ENCODE peak calls at places on chromosomes 13 and 19, in five cellular contexts. Y is prostate gland, A is bronchial epithelial cell, T is A549, X is psoas muscle. N is an unnamed sample.

GRCh38 chr19:49502866-49503581 is 6.8 kb downstream of the RPS11 start:
- DNase-seq in Y (no peak), A (peak; percentile 59), T (peak; percentile 69), X (no peak), N (peak; percentile 95)

GRCh38 chr19:58033741-58034475 is at the start of gene ZSCAN1:
- DNase-seq in Y (peak; percentile 89), A (peak; percentile 22), T (no peak), X (peak; percentile 72), N (peak; percentile 49)

GRCh38 chr13:26074706-26075105 is 22.9 kb upstream of the SHISA2 start:
- DNase-seq in Y (no peak), A (no peak), T (no peak), X (no peak), N (peak; percentile 33)

GRCh38 chr19:43430142-43430710 is 15.5 kb downstream of the TEX101 start:
- DNase-seq in Y (no peak), A (no peak), T (no peak), X (no peak), N (no peak)

GRCh38 chr19:5076440-5077208 is 107.7 kb downstream of the KDM4B start:
- DNase-seq in Y (no peak), A (no peak), T (no peak), X (peak; percentile 44), N (no peak)

GRCh38 chr19:38442736-38443135 is 9.2 kb downstream of the RYR1 start:
- DNase-seq in Y (no peak), A (no peak), T (no peak), X (no peak), N (no peak)

GRCh38 chr19:45423033-45423588 is 606 bp downstream of the ERCC1 start:
- DNase-seq in Y (no peak), A (no peak), T (peak; percentile 7), X (no peak), N (no peak)

GRCh38 chr19:23436318-23436717 is 41.0 kb upstream of the ZNF91 start:
- DNase-seq in Y (no peak), A (no peak), T (no peak), X (no peak), N (no peak)

GRCh38 chr19:39325778-39326680 is 5.4 kb upstream of the LRFN1 start:
- DNase-seq in Y (no peak), A (no peak), T (peak; percentile 85), X (no peak), N (peak; percentile 24)

DNA sequence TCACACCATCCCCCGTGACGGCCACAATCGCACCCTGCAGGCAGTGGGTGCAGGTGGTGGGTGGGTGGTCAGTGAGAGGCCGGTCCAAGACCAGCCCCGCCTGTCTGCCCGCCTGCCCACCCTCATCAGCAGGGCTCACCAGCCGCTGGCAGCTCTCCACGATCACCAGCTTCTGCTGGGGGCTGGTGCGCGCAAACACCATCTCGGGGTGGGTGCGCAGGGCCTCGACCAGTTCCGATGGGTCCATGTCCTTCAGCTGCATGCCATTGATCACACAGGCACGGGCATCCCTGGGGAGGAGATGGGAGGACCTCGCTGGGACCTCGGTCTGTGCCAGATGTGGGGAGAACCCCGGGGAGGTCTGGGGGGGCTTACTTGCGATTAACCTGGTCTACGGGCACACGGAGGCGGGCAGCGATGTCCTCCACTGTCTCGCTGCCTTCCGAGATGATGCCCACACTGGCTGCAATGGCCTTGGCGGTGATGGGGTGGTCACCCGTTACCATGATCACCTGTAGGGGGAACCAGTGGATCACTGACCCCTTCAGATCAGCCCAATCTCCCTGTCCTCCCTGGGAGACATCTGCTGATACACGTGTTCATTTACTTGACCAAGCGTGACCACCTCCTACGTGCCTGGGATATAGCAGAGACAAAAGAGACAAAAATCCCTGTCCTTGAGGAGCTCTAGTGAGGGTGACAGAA is 8.0 kb downstream of the ATP4A start:
- DNase-seq in Y (no peak), A (no peak), T (peak; percentile 95), X (no peak), N (peak; percentile 36)
- TF ChIP-seq CTCF in Y (no peak), A (no peak), T (peak; percentile 71), X (no peak), N (peak; percentile 30)

GRCh38 chr19:3606174-3606689 is 443 bp downstream of the TBXA2R start:
- DNase-seq in Y (peak; percentile 47), A (no peak), T (no peak), X (no peak), N (no peak)
- H3K4me3 ChIP-seq in Y (peak overlapping the region; percentile 30), A (peak overlapping the region; percentile 25), T (peak overlapping the region; percentile 40), X (peak overlapping the region; percentile 62), N (peak overlapping the region; percentile 58)

GRCh38 chr19:3852177-3852511 is 16.7 kb downstream of the ZFR2 start:
- DNase-seq in Y (no peak), A (no peak), T (no peak), X (no peak), N (no peak)

GRCh38 chr19:3849787-3850186 is 19.1 kb downstream of the ZFR2 start:
- DNase-seq in Y (no peak), A (no peak), T (no peak), X (no peak), N (no peak)

GRCh38 chr19:3851254-3852176 is 17.3 kb downstream of the ZFR2 start:
- DNase-seq in Y (no peak), A (no peak), T (no peak), X (no peak), N (no peak)

GRCh38 chr19:3850320-3850972 is 18.4 kb downstream of the ZFR2 start:
- DNase-seq in Y (no peak), A (no peak), T (no peak), X (no peak), N (no peak)

DNA sequence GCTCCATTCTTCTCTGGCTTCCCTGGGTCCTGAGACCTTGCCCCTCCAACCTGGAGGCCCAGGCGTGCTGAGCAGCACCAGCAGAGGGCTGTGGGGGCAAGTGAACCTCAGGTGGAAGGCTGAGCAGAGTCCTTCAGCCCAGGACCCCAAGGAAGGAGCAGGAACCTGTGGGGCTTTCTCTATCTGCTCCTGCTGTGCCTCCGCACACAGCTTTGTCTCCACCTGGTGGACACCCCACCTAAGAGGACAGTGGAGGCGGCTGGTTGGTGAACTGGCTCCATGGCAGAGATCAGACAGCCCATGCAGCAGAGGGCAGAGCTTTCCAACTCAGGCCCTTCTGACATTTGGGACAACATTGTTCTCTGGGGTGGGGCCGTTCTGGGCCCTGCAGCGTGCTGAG is 19.7 kb downstream of the ZFR2 start:
- DNase-seq in Y (no peak), A (peak; percentile 8), T (no peak), X (no peak), N (peak; percentile 16)
- TF ChIP-seq CTCF in Y (no peak), A (peak; percentile 49), T (no peak), X (no peak), N (peak; percentile 43)

GRCh38 chr19:56107626-56108351 is 13.3 kb downstream of the ZNF787 start:
- DNase-seq in Y (no peak), A (no peak), T (no peak), X (no peak), N (no peak)
- H3K4me3 ChIP-seq in Y (no peak overlapping the region), A (no peak overlapping the region), T (no peak overlapping the region), X (no peak overlapping the region), N (no peak overlapping the region)

GRCh38 chr19:35942235-35942634 is 6.1 kb downstream of the LRFN3 start:
- DNase-seq in Y (no peak), A (no peak), T (no peak), X (no peak), N (no peak)
- TF ChIP-seq CTCF in Y (no peak), A (no peak), T (no peak), X (no peak), N (no peak)

GRCh38 chr19:10816691-10817090 is 19.3 kb downstream of the TMED1 start:
- DNase-seq in Y (no peak), A (no peak), T (no peak), X (no peak), N (no peak)
- H3K4me3 ChIP-seq in Y (peak overlapping the region; percentile 20), A (no peak overlapping the region), T (no peak overlapping the region), X (peak overlapping the region; percentile 53), N (peak overlapping the region; percentile 55)

DNA sequence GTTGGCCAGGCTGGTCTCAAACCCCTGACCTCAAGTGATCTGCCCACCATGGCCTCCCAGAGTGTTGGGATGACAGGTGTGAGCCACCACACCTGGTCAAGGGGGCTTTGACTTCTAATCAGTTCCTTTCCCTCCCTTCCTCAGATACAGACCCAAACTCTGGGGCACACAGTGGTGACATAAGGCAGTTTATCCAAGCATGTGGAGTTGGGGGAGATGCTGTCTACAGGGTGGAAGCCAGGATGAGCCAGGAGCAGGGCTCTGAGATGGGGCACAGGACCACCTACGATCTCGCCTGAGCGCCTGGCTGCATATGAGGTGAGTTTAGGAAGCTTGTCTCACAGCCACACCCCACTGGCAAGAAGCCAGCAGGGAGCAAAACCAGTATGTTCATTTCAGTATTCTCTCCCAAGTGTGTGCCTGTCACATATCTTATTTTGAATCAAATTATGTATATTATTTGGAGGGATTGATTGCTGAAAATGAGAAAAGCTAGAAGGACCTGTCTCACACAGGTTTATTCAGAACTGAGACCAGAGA is 67.7 kb downstream of the KCTD15 start:
- DNase-seq in Y (peak; percentile 27), A (peak; percentile 34), T (no peak), X (no peak), N (no peak)
- TF ChIP-seq CTCF in Y (no peak), A (no peak), T (no peak), X (no peak), N (no peak)

DNA sequence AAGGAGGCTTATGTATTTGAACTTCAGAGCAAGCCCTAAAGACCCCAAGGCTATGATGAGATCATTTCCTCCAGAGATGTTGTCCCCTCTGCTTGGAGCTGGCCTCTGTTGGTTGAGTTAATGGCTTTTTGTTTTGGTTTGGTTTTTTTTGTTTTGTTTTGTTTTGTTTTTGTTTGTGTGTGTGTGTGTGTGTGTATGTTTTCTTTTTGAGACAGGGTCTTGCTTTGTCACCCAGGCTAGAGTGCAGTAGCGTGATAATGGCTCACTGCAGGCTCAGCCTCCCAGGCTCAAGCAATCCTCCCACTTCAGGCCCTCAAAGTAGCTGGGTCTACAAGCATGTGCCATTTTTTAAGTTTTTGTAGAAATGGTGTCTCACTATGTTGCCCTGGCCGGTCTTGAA is 1076.2 kb downstream of the UQCRFS1 start:
- DNase-seq in Y (no peak), A (no peak), T (no peak), X (no peak), N (no peak)
- H3K4me3 ChIP-seq in Y (no peak overlapping the region), A (no peak overlapping the region), T (no peak overlapping the region), X (no peak overlapping the region), N (no peak overlapping the region)

DNA sequence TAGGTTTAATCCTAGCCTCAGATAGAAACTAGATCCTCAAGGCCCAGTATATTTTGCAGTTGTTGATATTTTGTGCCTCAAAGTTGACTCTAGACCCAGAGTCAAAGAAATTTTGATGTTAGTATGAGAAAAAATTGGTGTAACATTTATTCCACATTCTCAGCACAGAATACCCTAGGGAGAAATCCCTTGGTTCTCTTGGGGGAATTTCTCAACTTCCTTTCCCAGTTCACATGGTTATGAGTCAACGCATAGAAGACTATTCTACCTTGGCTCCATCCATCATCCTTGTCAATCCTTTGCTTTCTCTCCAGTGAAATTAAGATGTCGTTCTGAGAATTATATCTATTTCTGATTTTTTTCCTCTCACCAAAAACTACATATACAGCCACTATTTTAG is 145.3 kb downstream of the POSTN start:
- DNase-seq in Y (no peak), A (peak; percentile 30), T (no peak), X (no peak), N (peak; percentile 82)
- TF ChIP-seq CTCF in Y (no peak), A (no peak), T (no peak), X (no peak), N (no peak)